ENCODE peak calls at places on chromosome 4, in seven cellular contexts. S, E, Z, L, B, H and C are unnamed samples.

GRCh38 chr4:11424000-11424399 is 4.7 kb downstream of the HS3ST1 start:
- DNase-seq in S (peak), E (peak), Z (peak), L (peak), B (no peak), H (no peak), C (peak)

GRCh38 chr4:82677327-82677726 is 115.5 kb upstream of the TMEM150C start:
- DNase-seq in S (no peak), E (no peak), Z (no peak), L (no peak), B (no peak), H (no peak), C (no peak)

GRCh38 chr4:88110826-88111225 is 47.6 kb downstream of the ABCG2 start:
- DNase-seq in S (no peak), E (no peak), Z (no peak), L (no peak), B (no peak), H (no peak), C (peak)

GRCh38 chr4:180449395-180449956 is 1793.7 kb upstream of the TENM3 start:
- DNase-seq in S (no peak), E (peak), Z (peak), L (peak), B (no peak), H (no peak), C (no peak)

GRCh38 chr4:1541449-1542225 is 135.4 kb upstream of the NKX1-1 start:
- DNase-seq in S (no peak), E (no peak), Z (no peak), L (no peak), B (peak), H (no peak), C (peak)

GRCh38 chr4:18167831-18168230 is 146.3 kb upstream of the LCORL start:
- DNase-seq in S (no peak), E (no peak), Z (no peak), L (no peak), B (no peak), H (no peak), C (no peak)

GRCh38 chr4:99100876-99101275 is 12.3 kb upstream of the ADH5 start:
- DNase-seq in S (no peak), E (no peak), Z (no peak), L (no peak), B (no peak), H (no peak), C (no peak)

GRCh38 chr4:151951727-151952078 is 190.9 kb upstream of the GATB start:
- DNase-seq in S (no peak), E (no peak), Z (no peak), L (no peak), B (no peak), H (no peak), C (no peak)

GRCh38 chr4:834368-835147 is 8.6 kb upstream of the CPLX1 start:
- DNase-seq in S (no peak), E (no peak), Z (no peak), L (no peak), B (peak), H (no peak), C (no peak)

GRCh38 chr4:3193531-3194203 is 55.3 kb upstream of the MSANTD1 start:
- DNase-seq in S (peak), E (no peak), Z (peak), L (peak), B (no peak), H (no peak), C (peak)

GRCh38 chr4:54372951-54373350 is 143.9 kb downstream of the PDGFRA start:
- DNase-seq in S (no peak), E (no peak), Z (no peak), L (no peak), B (no peak), H (no peak), C (no peak)

GRCh38 chr4:152976466-152976761 is 40.3 kb downstream of the FHDC1 start:
- DNase-seq in S (no peak), E (no peak), Z (no peak), L (no peak), B (no peak), H (no peak), C (no peak)

GRCh38 chr4:39716356-39716755 is 18.4 kb downstream of the UBE2K start:
- DNase-seq in S (no peak), E (no peak), Z (no peak), L (no peak), B (no peak), H (no peak), C (no peak)

GRCh38 chr4:7649741-7650531 is 215.2 kb upstream of the PSAPL1 start:
- DNase-seq in S (peak), E (peak), Z (peak), L (no peak), B (no peak), H (no peak), C (peak)

GRCh38 chr4:140049024-140049923 is 104.7 kb downstream of the MAML3 start:
- DNase-seq in S (peak), E (peak), Z (peak), L (peak), B (peak), H (peak), C (peak)

GRCh38 chr4:26197018-26197779 is 123.6 kb upstream of the RBPJ start:
- DNase-seq in S (peak), E (peak), Z (peak), L (no peak), B (no peak), H (no peak), C (no peak)

GRCh38 chr4:116839826-116840225 is 245.6 kb downstream of the TRAM1L1 start:
- DNase-seq in S (no peak), E (no peak), Z (peak), L (no peak), B (no peak), H (no peak), C (no peak)

GRCh38 chr4:153556441-153556815 is 90.3 kb downstream of the TMEM131L start:
- DNase-seq in S (no peak), E (no peak), Z (no peak), L (no peak), B (no peak), H (no peak), C (no peak)

GRCh38 chr4:150387983-150388382 is 194.0 kb upstream of the MAB21L2 start:
- DNase-seq in S (no peak), E (no peak), Z (no peak), L (no peak), B (no peak), H (no peak), C (no peak)

GRCh38 chr4:53646792-53647191 is 55.5 kb upstream of the LNX1 start:
- DNase-seq in S (no peak), E (no peak), Z (no peak), L (no peak), B (no peak), H (peak), C (peak)

GRCh38 chr4:6660430-6660829 is 19.9 kb downstream of the MRFAP1 start:
- DNase-seq in S (peak), E (no peak), Z (no peak), L (no peak), B (no peak), H (no peak), C (no peak)

GRCh38 chr4:88006956-88007303 is 505 bp upstream of the PKD2 start:
- DNase-seq in S (no peak), E (no peak), Z (peak), L (peak), B (peak), H (no peak), C (no peak)

GRCh38 chr4:147157860-147158701 is 212.4 kb upstream of the TTC29 start:
- DNase-seq in S (peak), E (no peak), Z (peak), L (peak), B (peak), H (no peak), C (peak)

GRCh38 chr4:73944061-73944875 is 37.6 kb downstream of the PF4 start:
- DNase-seq in S (peak), E (no peak), Z (peak), L (no peak), B (peak), H (no peak), C (peak)

GRCh38 chr4:75004755-75005668 is 72.1 kb downstream of the PARM1 start:
- DNase-seq in S (peak), E (no peak), Z (no peak), L (no peak), B (no peak), H (no peak), C (no peak)

GRCh38 chr4:127586922-127587571 is 45.7 kb upstream of the INTU start:
- DNase-seq in S (peak), E (no peak), Z (peak), L (peak), B (no peak), H (no peak), C (peak)

GRCh38 chr4:60729194-60729593 is 470.9 kb upstream of the ADGRL3 start:
- DNase-seq in S (no peak), E (no peak), Z (peak), L (no peak), B (no peak), H (no peak), C (no peak)

GRCh38 chr4:119939066-119939995 is 127.3 kb downstream of the MAD2L1 start:
- DNase-seq in S (no peak), E (no peak), Z (no peak), L (no peak), B (no peak), H (no peak), C (no peak)

GRCh38 chr4:174406416-174406815 is 115.9 kb downstream of the HPGD start:
- DNase-seq in S (peak), E (no peak), Z (no peak), L (no peak), B (no peak), H (no peak), C (no peak)

GRCh38 chr4:22688236-22688635 is 4.5 kb upstream of the GBA3 start:
- DNase-seq in S (peak), E (no peak), Z (peak), L (no peak), B (no peak), H (no peak), C (no peak)